ENCODE peak calls at places on chromosomes 13 and 19, in four cellular contexts. One of them, this sample, is unnamed.

GRCh38 chr19:48194041-48194871 is 23.8 kb downstream of the ZSWIM9 start:
- DNase-seq in mesenchymal stem cell: no peak
- DNase-seq in neuronal stem cell: no peak
- DNase-seq in mesendoderm: peak; percentile 23
- DNase-seq in this sample: peak; percentile 54

GRCh38 chr19:38488096-38488495 is 54.6 kb downstream of the RYR1 start:
- DNase-seq in mesendoderm: no peak
- DNase-seq in neuronal stem cell: no peak
- DNase-seq in mesenchymal stem cell: no peak
- DNase-seq in this sample: no peak

GRCh38 chr19:33427801-33428626 is 54.5 kb downstream of the CEBPG start:
- DNase-seq in neuronal stem cell: no peak
- DNase-seq in mesenchymal stem cell: no peak
- DNase-seq in mesendoderm: no peak
- DNase-seq in this sample: no peak

GRCh38 chr13:97261254-97262015 is 39.3 kb downstream of the MBNL2 start:
- DNase-seq in neuronal stem cell: no peak
- DNase-seq in mesendoderm: no peak
- DNase-seq in mesenchymal stem cell: no peak
- DNase-seq in this sample: no peak

GRCh38 chr13:97798836-97799235 is 154.6 kb upstream of the IPO5 start:
- DNase-seq in mesendoderm: no peak
- DNase-seq in neuronal stem cell: no peak
- DNase-seq in mesenchymal stem cell: no peak
- DNase-seq in this sample: no peak

GRCh38 chr19:2385053-2385721 is 25.1 kb downstream of the TMPRSS9 start:
- DNase-seq in neuronal stem cell: no peak
- DNase-seq in mesenchymal stem cell: peak; percentile 80
- DNase-seq in mesendoderm: peak; percentile 92
- DNase-seq in this sample: peak; percentile 96

GRCh38 chr19:41366089-41366488 is 2.1 kb upstream of the B9D2 start:
- DNase-seq in mesenchymal stem cell: no peak
- DNase-seq in neuronal stem cell: no peak
- DNase-seq in mesendoderm: no peak
- DNase-seq in this sample: no peak

GRCh38 chr13:51644649-51645048 is 60.4 kb downstream of the WDFY2 start:
- DNase-seq in mesenchymal stem cell: peak; percentile 87
- DNase-seq in mesendoderm: peak; percentile 25
- DNase-seq in neuronal stem cell: no peak
- DNase-seq in this sample: no peak

GRCh38 chr13:29435125-29435911 is 160.2 kb downstream of the SLC7A1 start:
- DNase-seq in neuronal stem cell: no peak
- DNase-seq in mesenchymal stem cell: peak; percentile 98
- DNase-seq in mesendoderm: no peak
- DNase-seq in this sample: no peak

GRCh38 chr13:75794663-75795062 is 158.5 kb downstream of the LMO7 start:
- DNase-seq in mesendoderm: no peak
- DNase-seq in neuronal stem cell: no peak
- DNase-seq in mesenchymal stem cell: no peak
- DNase-seq in this sample: no peak

GRCh38 chr13:48043789-48044503 is 6.4 kb downstream of the NUDT15 start:
- DNase-seq in neuronal stem cell: no peak
- DNase-seq in mesenchymal stem cell: peak; percentile 29
- DNase-seq in mesendoderm: no peak
- DNase-seq in this sample: no peak

DNA sequence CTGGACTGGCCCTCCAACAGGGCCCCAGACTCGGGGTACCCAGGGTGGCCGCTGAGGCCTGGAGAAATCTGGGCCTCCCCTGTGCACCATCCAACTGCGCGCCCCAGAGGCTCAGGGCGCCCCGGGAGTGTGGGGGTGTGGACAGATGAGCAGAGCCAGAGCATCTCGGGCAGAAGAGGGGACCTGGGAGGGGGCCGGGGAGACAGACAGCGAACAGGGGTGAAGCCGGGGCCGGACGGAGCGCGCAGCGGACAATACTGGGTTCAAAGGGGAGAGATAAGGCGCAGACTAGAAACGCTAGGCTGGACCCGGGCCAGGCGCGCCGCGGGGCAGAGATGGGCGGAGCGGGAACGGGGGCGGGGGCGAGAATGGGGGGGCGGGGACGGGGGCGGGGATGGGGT is 460 bp upstream of the CERS4 start:
- DNase-seq in mesendoderm: no peak
- DNase-seq in mesenchymal stem cell: no peak
- DNase-seq in neuronal stem cell: peak; percentile 47
- DNase-seq in this sample: no peak
- H3K4ac ChIP-seq in mesendoderm: peak overlapping the region; percentile 100
- H3K4ac ChIP-seq in mesenchymal stem cell: no peak overlapping the region
- H3K4ac ChIP-seq in neuronal stem cell: peak overlapping the region; percentile 87
- H3K4ac ChIP-seq in this sample: peak overlapping the region; percentile 34

GRCh38 chr19:50432221-50432626 is 468 bp upstream of the MYBPC2 start:
- DNase-seq in mesendoderm: peak; percentile 46
- DNase-seq in mesenchymal stem cell: peak; percentile 33
- DNase-seq in neuronal stem cell: peak; percentile 27
- DNase-seq in this sample: no peak
- H4K8ac ChIP-seq in mesendoderm: peak overlapping the region; percentile 87
- H4K8ac ChIP-seq in mesenchymal stem cell: peak overlapping the region; percentile 71
- H4K8ac ChIP-seq in neuronal stem cell: no peak overlapping the region
- H4K8ac ChIP-seq in this sample: no peak overlapping the region

GRCh38 chr13:112697756-112698655 is 8.2 kb downstream of the ATP11A start:
- DNase-seq in mesendoderm: no peak
- DNase-seq in neuronal stem cell: no peak
- DNase-seq in mesenchymal stem cell: no peak
- DNase-seq in this sample: peak; percentile 24
- H3K4ac ChIP-seq in mesendoderm: no peak overlapping the region
- H3K4ac ChIP-seq in neuronal stem cell: no peak overlapping the region
- H3K4ac ChIP-seq in mesenchymal stem cell: no peak overlapping the region
- H3K4ac ChIP-seq in this sample: no peak overlapping the region

DNA sequence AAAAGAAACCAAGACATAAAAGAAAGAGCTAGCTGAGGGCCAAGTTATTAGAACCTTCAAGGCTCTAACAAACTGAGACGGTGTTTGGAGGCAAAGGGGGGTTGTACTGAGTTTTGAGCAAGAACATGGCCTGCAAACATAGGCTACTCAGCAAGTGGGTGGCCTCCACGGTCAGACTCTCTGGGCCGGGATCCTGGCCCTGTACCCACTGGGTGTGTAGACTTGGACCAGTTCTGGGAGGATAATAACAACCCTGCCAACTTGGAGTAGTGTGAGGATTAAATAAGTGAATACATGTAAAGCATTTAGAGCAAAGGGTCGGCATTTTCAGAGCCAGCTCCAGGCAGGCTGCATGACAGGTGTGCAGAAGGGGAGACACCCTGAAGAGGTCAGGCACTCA is 56.1 kb upstream of the TNFRSF19 start:
- DNase-seq in mesenchymal stem cell: no peak
- DNase-seq in mesendoderm: no peak
- DNase-seq in neuronal stem cell: no peak
- DNase-seq in this sample: no peak
- H4K8ac ChIP-seq in mesenchymal stem cell: no peak overlapping the region
- H4K8ac ChIP-seq in mesendoderm: no peak overlapping the region
- H4K8ac ChIP-seq in neuronal stem cell: no peak overlapping the region
- H4K8ac ChIP-seq in this sample: no peak overlapping the region

DNA sequence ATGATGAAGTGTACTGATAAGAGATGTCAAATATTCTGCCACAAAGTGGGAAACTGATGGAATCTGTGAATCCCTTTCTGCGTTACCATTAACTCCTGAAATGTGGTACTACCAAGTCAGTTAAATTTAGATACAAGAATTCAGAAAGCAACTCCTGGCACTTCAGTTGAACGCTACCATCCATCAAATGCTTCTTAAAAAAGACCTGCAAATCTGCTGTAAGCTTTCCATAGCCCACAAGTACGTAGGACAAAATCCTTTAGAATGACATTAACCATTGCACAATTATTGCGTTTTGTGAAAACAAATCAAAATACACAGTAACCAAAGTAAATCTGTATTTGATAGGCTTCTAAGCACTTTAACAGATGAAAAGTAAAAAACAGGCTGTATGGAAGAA is 5.4 kb downstream of the SMAD9 start:
- DNase-seq in mesenchymal stem cell: no peak
- DNase-seq in mesendoderm: no peak
- DNase-seq in neuronal stem cell: no peak
- DNase-seq in this sample: no peak
- H3K4ac ChIP-seq in mesenchymal stem cell: no peak overlapping the region
- H3K4ac ChIP-seq in mesendoderm: no peak overlapping the region
- H3K4ac ChIP-seq in neuronal stem cell: no peak overlapping the region
- H3K4ac ChIP-seq in this sample: no peak overlapping the region